ENCODE peak calls at places on chromosomes 11 and 22, in four cellular contexts. One of them, this sample, is unnamed.

GRCh38 chr11:57248780-57249383 is 11.8 kb upstream of the APLNR start:
- DNase-seq in fibroblast of the aortic adventitia: peak
- DNase-seq in fibroblast of mammary gland: peak
- DNase-seq in heart left ventricle: peak
- DNase-seq in this sample: no peak

GRCh38 chr11:69677744-69678143 is 2.6 kb upstream of the LTO1 start:
- DNase-seq in fibroblast of the aortic adventitia: no peak
- DNase-seq in fibroblast of mammary gland: no peak
- DNase-seq in heart left ventricle: no peak
- DNase-seq in this sample: no peak

GRCh38 chr11:61971177-61972111 is 4.0 kb upstream of the FTH1 start:
- DNase-seq in fibroblast of the aortic adventitia: peak
- DNase-seq in fibroblast of mammary gland: peak
- DNase-seq in heart left ventricle: peak
- DNase-seq in this sample: peak

GRCh38 chr11:10301656-10302293 is 3.1 kb upstream of the ADM start:
- DNase-seq in fibroblast of the aortic adventitia: peak
- DNase-seq in fibroblast of mammary gland: peak
- DNase-seq in heart left ventricle: no peak
- DNase-seq in this sample: no peak

GRCh38 chr11:1300569-1301187 is 8.8 kb downstream of the TOLLIP start:
- DNase-seq in fibroblast of the aortic adventitia: no peak
- DNase-seq in fibroblast of mammary gland: no peak
- DNase-seq in heart left ventricle: no peak
- DNase-seq in this sample: no peak

GRCh38 chr11:62770778-62771143 is 435 bp upstream of the TAF6L start:
- DNase-seq in fibroblast of the aortic adventitia: no peak
- DNase-seq in fibroblast of mammary gland: no peak
- DNase-seq in heart left ventricle: peak
- DNase-seq in this sample: no peak

GRCh38 chr11:30758012-30758411 is 171.9 kb upstream of the MPPED2 start:
- DNase-seq in fibroblast of the aortic adventitia: no peak
- DNase-seq in fibroblast of mammary gland: no peak
- DNase-seq in heart left ventricle: no peak
- DNase-seq in this sample: no peak

GRCh38 chr22:23894710-23895598 is 771 bp downstream of the MIF start:
- DNase-seq in fibroblast of the aortic adventitia: peak
- DNase-seq in fibroblast of mammary gland: peak
- DNase-seq in heart left ventricle: peak
- DNase-seq in this sample: no peak

GRCh38 chr11:104163100-104164027 is 583 bp downstream of the PDGFD start:
- DNase-seq in fibroblast of the aortic adventitia: peak
- DNase-seq in fibroblast of mammary gland: peak
- DNase-seq in heart left ventricle: peak
- DNase-seq in this sample: no peak

GRCh38 chr22:27802389-27803079 is 978 bp upstream of the MN1 start:
- DNase-seq in fibroblast of the aortic adventitia: peak
- DNase-seq in fibroblast of mammary gland: no peak
- DNase-seq in heart left ventricle: no peak
- DNase-seq in this sample: no peak

GRCh38 chr11:86795962-86796361 is 4.4 kb upstream of the PRSS23 start:
- DNase-seq in fibroblast of the aortic adventitia: peak
- DNase-seq in fibroblast of mammary gland: peak
- DNase-seq in heart left ventricle: no peak
- DNase-seq in this sample: no peak

GRCh38 chr22:33658775-33659174 is 261.5 kb downstream of the LARGE1 start:
- DNase-seq in fibroblast of the aortic adventitia: peak
- DNase-seq in fibroblast of mammary gland: peak
- DNase-seq in heart left ventricle: peak
- DNase-seq in this sample: no peak

GRCh38 chr11:78365381-78365792 is 52.2 kb downstream of the GAB2 start:
- DNase-seq in fibroblast of the aortic adventitia: peak
- DNase-seq in fibroblast of mammary gland: no peak
- DNase-seq in heart left ventricle: no peak
- DNase-seq in this sample: no peak

GRCh38 chr11:28674432-28675076 is 566.4 kb downstream of the METTL15 start:
- DNase-seq in fibroblast of the aortic adventitia: peak
- DNase-seq in fibroblast of mammary gland: peak
- DNase-seq in heart left ventricle: no peak
- DNase-seq in this sample: no peak

GRCh38 chr11:65452806-65453490 is 30.4 kb downstream of the NEAT1 start:
- DNase-seq in fibroblast of the aortic adventitia: peak
- DNase-seq in fibroblast of mammary gland: peak
- DNase-seq in heart left ventricle: no peak
- DNase-seq in this sample: no peak

GRCh38 chr11:66426314-66426713 is 5.5 kb downstream of the NPAS4 start:
- DNase-seq in fibroblast of the aortic adventitia: no peak
- DNase-seq in fibroblast of mammary gland: no peak
- DNase-seq in heart left ventricle: no peak
- DNase-seq in this sample: no peak

GRCh38 chr22:32880906-32881596 is 79.5 kb downstream of the TIMP3 start:
- DNase-seq in fibroblast of the aortic adventitia: peak
- DNase-seq in fibroblast of mammary gland: peak
- DNase-seq in heart left ventricle: peak
- DNase-seq in this sample: no peak

GRCh38 chr11:124762624-124763155 is 600 bp upstream of the ESAM start:
- DNase-seq in fibroblast of the aortic adventitia: no peak
- DNase-seq in fibroblast of mammary gland: no peak
- DNase-seq in heart left ventricle: no peak
- DNase-seq in this sample: no peak

GRCh38 chr11:126598344-126599092 is 243.0 kb downstream of the ST3GAL4 start:
- DNase-seq in fibroblast of the aortic adventitia: no peak
- DNase-seq in fibroblast of mammary gland: no peak
- DNase-seq in heart left ventricle: no peak
- DNase-seq in this sample: no peak

GRCh38 chr22:40855104-40855959 is 1.1 kb downstream of the ST13 start:
- DNase-seq in fibroblast of the aortic adventitia: peak
- DNase-seq in fibroblast of mammary gland: peak
- DNase-seq in heart left ventricle: no peak
- DNase-seq in this sample: no peak

GRCh38 chr22:19597399-19597735 is 73.2 kb upstream of the CLDN5 start:
- DNase-seq in fibroblast of the aortic adventitia: no peak
- DNase-seq in fibroblast of mammary gland: no peak
- DNase-seq in heart left ventricle: no peak
- DNase-seq in this sample: no peak

GRCh38 chr22:17410576-17410975 is 41.3 kb downstream of the CECR2 start:
- DNase-seq in fibroblast of the aortic adventitia: peak
- DNase-seq in fibroblast of mammary gland: peak
- DNase-seq in heart left ventricle: no peak
- DNase-seq in this sample: no peak

GRCh38 chr11:76788661-76789442 is 5.7 kb downstream of the TSKU start:
- DNase-seq in fibroblast of the aortic adventitia: no peak
- DNase-seq in fibroblast of mammary gland: no peak
- DNase-seq in heart left ventricle: no peak
- DNase-seq in this sample: no peak

GRCh38 chr11:123672568-123672967 is 18.1 kb upstream of the SCN3B start:
- DNase-seq in fibroblast of the aortic adventitia: no peak
- DNase-seq in fibroblast of mammary gland: no peak
- DNase-seq in heart left ventricle: no peak
- DNase-seq in this sample: no peak

GRCh38 chr11:2775626-2776350 is 76.0 kb upstream of the KCNQ1OT1 start:
- DNase-seq in fibroblast of the aortic adventitia: no peak
- DNase-seq in fibroblast of mammary gland: no peak
- DNase-seq in heart left ventricle: peak
- DNase-seq in this sample: no peak

GRCh38 chr22:49799431-49800075 is 28.1 kb downstream of the BRD1 start:
- DNase-seq in fibroblast of the aortic adventitia: no peak
- DNase-seq in fibroblast of mammary gland: no peak
- DNase-seq in heart left ventricle: no peak
- DNase-seq in this sample: no peak

GRCh38 chr22:49801391-49802060 is 26.1 kb downstream of the BRD1 start:
- DNase-seq in fibroblast of the aortic adventitia: no peak
- DNase-seq in fibroblast of mammary gland: no peak
- DNase-seq in heart left ventricle: no peak
- DNase-seq in this sample: no peak

GRCh38 chr22:49803134-49803533 is 24.5 kb downstream of the BRD1 start:
- DNase-seq in fibroblast of the aortic adventitia: no peak
- DNase-seq in fibroblast of mammary gland: peak
- DNase-seq in heart left ventricle: no peak
- DNase-seq in this sample: no peak

GRCh38 chr22:49798486-49799151 is 29.1 kb downstream of the BRD1 start:
- DNase-seq in fibroblast of the aortic adventitia: no peak
- DNase-seq in fibroblast of mammary gland: no peak
- DNase-seq in heart left ventricle: no peak
- DNase-seq in this sample: no peak

DNA sequence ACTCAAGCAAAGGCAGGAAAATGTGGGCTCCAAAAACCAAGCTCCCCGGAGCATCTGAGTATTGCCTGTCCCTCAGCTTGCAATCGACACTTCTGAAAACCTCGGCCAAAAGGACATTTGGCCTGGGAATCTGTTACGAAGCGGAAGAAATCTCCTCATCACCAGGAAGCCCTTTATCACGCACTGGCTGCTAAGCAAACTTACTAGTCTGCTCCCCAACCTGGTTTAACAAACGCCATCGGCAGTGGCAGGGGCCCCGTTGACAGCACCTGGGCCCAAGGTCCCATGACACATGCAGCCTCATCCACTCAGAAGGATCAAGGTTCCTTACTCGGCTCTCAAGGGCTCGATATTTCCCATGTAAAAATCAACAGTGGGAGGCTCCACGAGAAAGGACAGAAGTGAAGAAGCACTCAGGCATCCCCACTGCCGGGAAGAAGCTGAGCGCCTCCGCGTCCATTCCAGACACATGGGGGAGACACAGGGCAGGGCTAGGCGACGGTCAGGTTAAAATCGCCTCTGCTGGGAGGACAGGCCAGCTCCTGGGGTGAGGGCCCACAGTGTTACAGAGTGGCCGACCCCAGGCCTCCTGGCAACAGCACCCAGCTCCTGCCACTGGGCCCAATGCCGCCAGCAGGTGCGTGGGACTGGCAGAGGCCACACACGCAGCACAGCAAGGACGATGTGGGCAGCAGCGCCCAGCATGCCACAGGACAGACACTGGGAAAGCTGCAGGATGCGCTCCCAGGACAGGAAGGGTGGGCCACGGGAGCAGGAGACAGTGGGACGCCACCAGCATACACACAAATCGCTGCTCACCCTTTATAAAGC is 27.1 kb downstream of the BRD1 start:
- DNase-seq in fibroblast of the aortic adventitia: no peak
- DNase-seq in fibroblast of mammary gland: no peak
- DNase-seq in heart left ventricle: peak
- DNase-seq in this sample: no peak
- TF ChIP-seq CTCF in fibroblast of the aortic adventitia: no peak
- TF ChIP-seq CTCF in fibroblast of mammary gland: no peak
- TF ChIP-seq CTCF in heart left ventricle: peak
- TF ChIP-seq CTCF in this sample: no peak

DNA sequence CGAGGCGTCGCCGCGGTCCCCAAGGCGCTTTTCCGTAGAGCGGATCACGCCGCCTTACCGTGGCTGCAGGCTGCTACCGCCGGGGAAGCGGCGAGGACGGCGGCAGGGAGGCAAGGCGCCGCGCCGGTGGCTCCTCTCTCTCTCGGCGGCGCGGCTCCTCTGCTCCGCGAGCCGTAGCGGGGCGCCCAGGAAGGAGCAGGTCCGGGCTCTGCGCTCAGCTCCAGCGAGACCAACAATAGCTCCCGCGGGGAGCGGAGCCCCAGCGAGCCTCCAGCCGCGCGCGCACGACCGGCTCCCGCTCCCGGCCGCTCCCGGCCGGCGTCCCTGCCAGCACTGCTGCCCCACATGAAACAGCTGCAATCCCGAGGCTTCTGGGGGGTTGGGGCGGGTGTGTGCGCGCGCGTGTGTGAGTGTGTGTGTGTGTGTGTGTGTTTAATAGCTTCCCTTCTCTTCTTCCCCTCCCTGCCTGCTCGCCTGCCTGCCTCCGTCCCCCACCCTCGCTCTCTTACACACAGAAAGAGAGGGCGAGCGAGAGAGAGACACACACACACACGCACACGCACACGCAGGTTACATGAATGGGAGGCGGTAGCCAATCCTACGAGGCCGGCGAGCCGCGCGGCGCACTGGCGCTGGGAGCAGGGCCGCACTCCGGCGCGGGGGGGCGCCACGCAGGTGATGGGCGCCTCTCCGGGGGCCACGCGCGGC is at the start of gene TENM4:
- DNase-seq in fibroblast of the aortic adventitia: peak
- DNase-seq in fibroblast of mammary gland: peak
- DNase-seq in heart left ventricle: peak
- DNase-seq in this sample: peak
- TF ChIP-seq CTCF in fibroblast of the aortic adventitia: no peak
- TF ChIP-seq CTCF in fibroblast of mammary gland: no peak
- TF ChIP-seq CTCF in heart left ventricle: no peak
- TF ChIP-seq CTCF in this sample: no peak

GRCh38 chr22:25405854-25406509 is 158.5 kb upstream of the GRK3 start:
- DNase-seq in fibroblast of the aortic adventitia: no peak
- DNase-seq in fibroblast of mammary gland: no peak
- DNase-seq in heart left ventricle: no peak
- DNase-seq in this sample: no peak
- TF ChIP-seq CTCF in fibroblast of the aortic adventitia: no peak
- TF ChIP-seq CTCF in fibroblast of mammary gland: no peak
- TF ChIP-seq CTCF in heart left ventricle: no peak
- TF ChIP-seq CTCF in this sample: no peak

DNA sequence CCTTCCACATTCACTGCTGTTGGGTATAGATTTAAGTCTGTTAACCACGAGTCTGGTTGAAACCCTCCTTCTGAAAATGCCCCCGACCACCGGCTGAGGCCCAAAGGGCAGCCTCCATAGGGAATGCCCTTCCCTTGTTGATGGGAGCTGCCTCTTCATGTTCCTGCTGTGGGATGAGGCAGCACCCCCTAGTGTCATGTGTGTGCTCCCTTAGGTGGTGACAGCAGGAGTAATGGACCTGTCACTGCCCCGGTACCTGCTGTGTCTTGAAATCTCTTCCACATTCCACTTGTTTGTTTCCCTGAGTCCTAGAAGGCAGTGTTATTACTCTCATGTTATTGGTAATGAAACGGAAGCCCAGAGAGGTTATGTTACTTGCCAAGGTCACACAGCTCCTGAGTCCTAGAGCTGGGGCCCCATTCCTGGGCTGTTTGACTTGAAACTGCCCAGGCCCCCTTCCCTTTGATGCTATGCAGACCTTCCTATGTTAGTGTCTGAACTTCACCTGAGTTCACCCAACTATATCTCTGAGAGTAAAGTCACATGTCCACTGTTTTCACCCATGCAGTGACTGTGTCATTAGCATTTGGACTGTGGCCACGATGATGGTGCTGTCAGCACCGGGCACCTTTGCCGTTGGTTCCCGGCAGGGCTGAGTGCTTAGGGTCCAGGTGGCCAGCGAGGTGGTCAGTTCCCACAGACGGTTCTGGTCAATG is 234.3 kb downstream of the TBC1D22A start:
- DNase-seq in fibroblast of the aortic adventitia: no peak
- DNase-seq in fibroblast of mammary gland: no peak
- DNase-seq in heart left ventricle: no peak
- DNase-seq in this sample: no peak
- TF ChIP-seq CTCF in fibroblast of the aortic adventitia: no peak
- TF ChIP-seq CTCF in fibroblast of mammary gland: peak
- TF ChIP-seq CTCF in heart left ventricle: no peak
- TF ChIP-seq CTCF in this sample: no peak

GRCh38 chr11:16738198-16738948 is at the start of gene C11orf58:
- DNase-seq in fibroblast of the aortic adventitia: peak
- DNase-seq in fibroblast of mammary gland: peak
- DNase-seq in heart left ventricle: peak
- DNase-seq in this sample: peak
- TF ChIP-seq CTCF in fibroblast of the aortic adventitia: peak
- TF ChIP-seq CTCF in fibroblast of mammary gland: no peak
- TF ChIP-seq CTCF in heart left ventricle: no peak
- TF ChIP-seq CTCF in this sample: no peak